ENCODE peak calls at places on chromosomes 11 and 22, in four cellular contexts. N is H1, V is IMR-90, X is mesendoderm. K is an unnamed sample. For H3K4me1, the result is how much of the 10 kb centered on the place peaks cover.

GRCh38 chr11:61062181-61062955 is 39.9 kb upstream of the CD5 start:
- DNase-seq in V (no peak), N (no peak), X (no peak), K (peak)

GRCh38 chr11:125376117-125376516 is 119.9 kb downstream of the FEZ1 start:
- DNase-seq in V (no peak), X (peak), N (no peak), K (peak)

GRCh38 chr11:45843158-45843924 is 3.9 kb upstream of the CRY2 start:
- DNase-seq in V (peak), N (peak), X (peak), K (peak)

GRCh38 chr11:76604652-76605241 is 65.8 kb downstream of the LRRC32 start:
- DNase-seq in V (peak), N (no peak), X (no peak), K (peak)

GRCh38 chr22:46370584-46371373 is 35.3 kb downstream of the TRMU start:
- DNase-seq in N (no peak), X (peak), V (no peak), K (no peak)

GRCh38 chr11:86954288-86955110 is 696 bp downstream of the FZD4 start:
- DNase-seq in N (no peak), V (no peak), X (peak), K (peak)

GRCh38 chr22:27895600-27895999 is 23.5 kb downstream of the PITPNB start:
- DNase-seq in X (peak), N (no peak), V (no peak), K (no peak)

GRCh38 chr11:24386551-24387404 is 110.1 kb upstream of the LUZP2 start:
- DNase-seq in X (peak), N (peak), V (peak), K (no peak)

GRCh38 chr22:30040499-30041055 is 39.7 kb upstream of the HORMAD2 start:
- DNase-seq in X (no peak), N (no peak), V (no peak), K (no peak)

GRCh38 chr11:79080506-79080905 is 360.3 kb downstream of the TENM4 start:
- DNase-seq in N (no peak), X (no peak), V (peak), K (no peak)

GRCh38 chr11:11782532-11783110 is 59.2 kb upstream of the USP47 start:
- DNase-seq in X (no peak), V (no peak), N (no peak), K (no peak)

GRCh38 chr11:1203505-1204271 is 19.2 kb upstream of the MUC5B start:
- DNase-seq in V (no peak), N (no peak), X (no peak), K (peak)

GRCh38 chr11:73982990-73983763 is 534 bp upstream of the UCP2 start:
- DNase-seq in V (peak), X (peak), N (peak), K (peak)

GRCh38 chr22:37696657-37697539 is at the start of gene TRIOBP:
- DNase-seq in N (peak), V (peak), X (peak), K (peak)

GRCh38 chr11:73383249-73384126 is 7.3 kb downstream of the RELT start:
- DNase-seq in X (no peak), V (no peak), N (no peak), K (no peak)

GRCh38 chr11:60840711-60841430 is 1.0 kb upstream of the CCDC86 start:
- DNase-seq in N (no peak), X (no peak), V (peak), K (no peak)

GRCh38 chr11:79082920-79083319 is 357.9 kb downstream of the TENM4 start:
- DNase-seq in N (no peak), X (no peak), V (no peak), K (no peak)

GRCh38 chr11:111297696-111298095 is 650 bp upstream of the POU2AF3 start:
- DNase-seq in V (no peak), N (no peak), X (no peak), K (peak)

GRCh38 chr22:23539135-23539838 is 40.8 kb downstream of the IGLL1 start:
- DNase-seq in N (peak), X (peak), V (peak), K (peak)

GRCh38 chr22:19876314-19876940 is 21.8 kb upstream of the GNB1L start:
- DNase-seq in X (no peak), N (no peak), V (no peak), K (no peak)

GRCh38 chr11:103031834-103032233 is 60.1 kb downstream of the DCUN1D5 start:
- DNase-seq in X (no peak), N (no peak), V (peak), K (no peak)

GRCh38 chr22:43891360-43892182 is at the start of gene PNPLA5:
- DNase-seq in X (peak), V (peak), N (no peak), K (peak)

GRCh38 chr11:62142043-62142375 is 18.2 kb downstream of the INCENP start:
- DNase-seq in V (no peak), X (no peak), N (no peak), K (no peak)

GRCh38 chr11:57679396-57679795 is 11.5 kb downstream of the ZDHHC5 start:
- DNase-seq in V (no peak), X (no peak), N (no peak), K (no peak)

GRCh38 chr11:32569313-32569881 is 14.2 kb upstream of the EIF3M start:
- DNase-seq in X (no peak), N (no peak), V (no peak), K (no peak)
- H4K5ac ChIP-seq in X (no peak), N (no peak), V (no peak), K (no peak)

GRCh38 chr22:25237503-25237902 is 18.1 kb downstream of the CRYBB2 start:
- DNase-seq in X (no peak), N (no peak), V (no peak), K (peak)
- H3K4me1 ChIP-seq in X (under half), N (under half), V (under half), K (under half)

DNA sequence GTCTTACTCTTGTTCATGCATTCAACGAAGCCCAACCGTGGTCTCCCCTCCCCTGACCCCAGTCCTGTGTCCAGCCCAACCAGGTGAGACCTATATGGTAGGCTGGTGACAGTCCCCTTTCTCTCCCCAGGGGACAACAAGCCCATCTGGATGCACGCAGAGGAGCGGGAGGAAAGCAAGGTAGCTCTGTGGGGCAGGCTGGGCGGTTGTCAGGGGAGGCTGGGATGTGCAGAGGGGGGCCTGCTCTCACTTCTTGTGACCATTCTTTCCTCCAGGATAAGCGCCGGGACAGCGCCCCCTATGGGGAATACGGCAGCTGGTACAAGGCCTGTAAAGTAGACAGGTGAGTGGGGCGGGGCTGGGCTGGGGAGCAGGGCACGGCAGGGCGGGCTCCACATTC is 3.5 kb upstream of the RAB1B start:
- DNase-seq in N (no peak), X (peak), V (no peak), K (peak)
- H4K5ac ChIP-seq in N (no peak), X (no peak), V (no peak), K (no peak)

GRCh38 chr11:122733301-122733686 is 77.8 kb downstream of the UBASH3B start:
- DNase-seq in N (no peak), X (no peak), V (peak), K (no peak)

GRCh38 chr11:122742350-122742749 is 86.8 kb downstream of the UBASH3B start:
- DNase-seq in V (no peak), X (no peak), N (no peak), K (no peak)

GRCh38 chr11:122741613-122742012 is 86.1 kb downstream of the UBASH3B start:
- DNase-seq in V (peak), N (no peak), X (no peak), K (no peak)

GRCh38 chr11:122735031-122735430 is 79.5 kb downstream of the UBASH3B start:
- DNase-seq in X (no peak), V (no peak), N (no peak), K (no peak)

GRCh38 chr11:122737951-122738693 is 82.6 kb downstream of the UBASH3B start:
- DNase-seq in N (no peak), V (peak), X (peak), K (no peak)
- H3K4me1 ChIP-seq in N (under half), V (under half), X (under half), K (under half)

DNA sequence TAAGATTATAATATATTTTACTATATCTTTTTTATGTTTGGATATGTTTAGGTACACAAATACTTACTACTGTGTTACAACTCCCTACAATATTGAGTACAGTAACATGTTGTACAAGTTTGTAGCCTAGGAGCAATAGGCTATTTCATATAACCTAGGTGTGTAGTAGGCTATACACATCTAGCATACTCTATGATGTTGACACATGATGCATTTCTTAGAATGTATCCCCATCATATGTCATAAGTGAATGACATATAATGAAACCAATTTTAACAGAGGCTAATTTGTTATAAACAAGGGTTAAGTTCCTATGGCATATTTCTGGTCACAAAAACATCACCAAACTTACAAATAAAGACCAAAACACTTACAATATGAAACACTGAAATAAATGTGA is 86.5 kb upstream of the RRM1 start:
- DNase-seq in X (no peak), V (no peak), N (no peak), K (no peak)
- H4K5ac ChIP-seq in X (no peak), V (no peak), N (no peak), K (no peak)

DNA sequence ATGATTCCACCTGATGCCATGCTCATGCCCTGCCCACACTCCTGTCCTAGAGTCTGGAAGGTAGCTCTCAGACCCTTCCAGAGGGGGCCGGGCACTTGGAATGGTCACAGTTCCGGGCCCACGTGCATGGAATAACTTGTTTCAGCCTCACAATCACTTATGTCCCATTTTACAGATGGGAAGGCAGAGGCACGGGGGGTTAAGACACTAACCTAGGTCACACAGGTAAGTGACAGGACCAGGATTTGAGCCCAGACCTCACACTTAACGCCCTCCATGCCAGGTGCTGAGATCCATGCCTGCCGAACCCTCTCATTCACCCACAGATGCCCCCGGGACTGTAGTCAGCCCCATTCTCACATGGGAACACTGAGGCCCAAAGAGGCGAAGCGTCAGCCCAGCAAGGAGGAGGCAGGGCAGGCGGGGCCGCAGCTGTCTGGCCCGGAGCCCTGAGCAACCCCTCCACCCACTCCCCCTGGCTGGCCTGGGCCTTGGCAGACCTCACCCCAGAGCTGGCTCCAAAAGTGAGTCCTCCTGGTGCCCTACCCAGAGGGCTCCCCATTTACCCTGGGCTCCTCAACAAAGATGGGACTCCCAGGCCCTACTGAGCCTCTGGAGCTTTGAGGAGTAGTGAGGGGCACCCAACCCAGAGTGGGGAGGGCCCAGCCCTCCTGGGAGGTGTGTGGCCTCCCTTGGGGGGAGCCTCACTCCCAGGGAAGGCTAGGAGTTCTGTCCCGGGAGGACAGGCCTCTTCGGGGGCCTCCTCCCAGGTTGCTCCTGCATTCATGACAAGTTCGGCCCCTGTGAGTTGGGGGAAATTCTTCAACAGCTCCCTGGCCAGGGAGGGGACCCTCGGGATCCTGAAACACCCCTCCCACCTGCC is 2.4 kb upstream of the ALDH3B1 start:
- DNase-seq in N (no peak), X (no peak), V (no peak), K (no peak)
- H3K4me1 ChIP-seq in N (under half), X (under half), V (under half), K (under half)

DNA sequence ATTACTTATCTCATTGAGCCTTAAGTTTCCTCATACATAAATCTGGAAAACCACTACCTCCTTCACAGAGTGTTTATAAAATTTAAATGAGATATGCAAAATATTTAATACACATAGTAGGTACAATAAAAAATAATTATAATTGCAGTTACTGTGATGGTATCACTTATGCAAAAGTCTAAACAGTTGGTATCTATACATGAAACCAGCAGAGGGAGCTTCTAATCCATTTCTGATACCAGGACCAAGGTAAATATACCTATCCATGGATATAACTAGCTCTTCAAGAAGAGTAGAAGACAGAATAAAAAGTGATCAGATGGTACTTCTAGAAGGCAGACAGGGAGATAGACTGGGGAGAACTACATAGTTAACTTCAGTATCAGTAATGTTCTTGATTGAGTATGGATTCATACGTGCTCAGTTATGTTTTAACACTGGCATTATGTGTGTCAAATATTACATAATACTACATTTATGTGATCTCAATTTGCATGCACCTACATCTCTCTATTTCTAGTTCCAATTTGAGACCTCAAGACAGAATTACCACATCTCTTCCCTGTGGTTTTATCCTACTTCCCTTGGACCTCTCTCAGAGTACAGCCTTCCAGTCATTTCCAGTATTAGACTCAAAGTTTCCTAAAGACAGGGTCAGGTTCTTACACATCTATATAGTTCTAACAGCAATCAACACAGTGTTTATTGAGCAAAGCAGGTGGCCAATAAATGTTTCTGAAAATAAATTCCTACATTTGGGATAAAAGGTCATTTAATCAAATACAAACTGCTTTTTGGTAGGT is 13.7 kb upstream of the TSG101 start:
- DNase-seq in X (peak), V (peak), N (no peak), K (no peak)
- H4K5ac ChIP-seq in X (no peak), V (no peak), N (no peak), K (no peak)